ENCODE peak calls at places on chromosome 3, in ten cellular contexts. One of them, this sample, is unnamed.

GRCh38 chr3:113537155-113537554 is 4.8 kb downstream of the SIDT1 start:
- DNase-seq in stimulated activated CD8-positive, alpha-beta memory T cell treated with anti-CD3 and anti-CD28 coated beads, Interleukin-4, amount 100 ng/mL, for 24 hours: no peak
- DNase-seq in AG04450: no peak
- DNase-seq in stimulated activated CD4-positive, alpha-beta T cell treated with anti-CD3 and anti-CD28 coated beads, Interleukin-15, amount 100 ng/mL, for 48 hours: no peak
- DNase-seq in A549: no peak
- DNase-seq in non-pigmented ciliary epithelial cell: no peak
- DNase-seq in SK-N-SH: no peak
- DNase-seq in endothelial cell: no peak
- DNase-seq in Panc1: no peak
- DNase-seq in hippocampal formation: no peak
- DNase-seq in this sample: no peak

GRCh38 chr3:186109897-186110803 is 1.3 kb upstream of the ETV5 start:
- DNase-seq in non-pigmented ciliary epithelial cell: no peak
- DNase-seq in AG04450: no peak
- DNase-seq in A549: peak; percentile 10
- DNase-seq in hippocampal formation: no peak
- DNase-seq in stimulated activated CD4-positive, alpha-beta T cell treated with anti-CD3 and anti-CD28 coated beads, Interleukin-15, amount 100 ng/mL, for 48 hours: no peak
- DNase-seq in Panc1: no peak
- DNase-seq in SK-N-SH: peak; percentile 54
- DNase-seq in stimulated activated CD8-positive, alpha-beta memory T cell treated with anti-CD3 and anti-CD28 coated beads, Interleukin-4, amount 100 ng/mL, for 24 hours: no peak
- DNase-seq in endothelial cell: peak; percentile 35
- DNase-seq in this sample: peak; percentile 40

GRCh38 chr3:178823556-178824229 is 247.9 kb downstream of the ZMAT3 start:
- DNase-seq in stimulated activated CD8-positive, alpha-beta memory T cell treated with anti-CD3 and anti-CD28 coated beads, Interleukin-4, amount 100 ng/mL, for 24 hours: no peak
- DNase-seq in AG04450: no peak
- DNase-seq in A549: no peak
- DNase-seq in hippocampal formation: no peak
- DNase-seq in SK-N-SH: no peak
- DNase-seq in endothelial cell: no peak
- DNase-seq in non-pigmented ciliary epithelial cell: no peak
- DNase-seq in stimulated activated CD4-positive, alpha-beta T cell treated with anti-CD3 and anti-CD28 coated beads, Interleukin-15, amount 100 ng/mL, for 48 hours: no peak
- DNase-seq in Panc1: no peak
- DNase-seq in this sample: no peak

GRCh38 chr3:49563040-49563578 is 8.8 kb downstream of the BSN start:
- DNase-seq in non-pigmented ciliary epithelial cell: no peak
- DNase-seq in endothelial cell: no peak
- DNase-seq in AG04450: no peak
- DNase-seq in Panc1: no peak
- DNase-seq in stimulated activated CD4-positive, alpha-beta T cell treated with anti-CD3 and anti-CD28 coated beads, Interleukin-15, amount 100 ng/mL, for 48 hours: no peak
- DNase-seq in hippocampal formation: no peak
- DNase-seq in SK-N-SH: no peak
- DNase-seq in stimulated activated CD8-positive, alpha-beta memory T cell treated with anti-CD3 and anti-CD28 coated beads, Interleukin-4, amount 100 ng/mL, for 24 hours: no peak
- DNase-seq in A549: no peak
- DNase-seq in this sample: peak; percentile 18

GRCh38 chr3:57876632-57877031 is 120.5 kb downstream of the SLMAP start:
- DNase-seq in AG04450: no peak
- DNase-seq in hippocampal formation: no peak
- DNase-seq in A549: no peak
- DNase-seq in non-pigmented ciliary epithelial cell: no peak
- DNase-seq in SK-N-SH: peak; percentile 3
- DNase-seq in stimulated activated CD4-positive, alpha-beta T cell treated with anti-CD3 and anti-CD28 coated beads, Interleukin-15, amount 100 ng/mL, for 48 hours: no peak
- DNase-seq in stimulated activated CD8-positive, alpha-beta memory T cell treated with anti-CD3 and anti-CD28 coated beads, Interleukin-4, amount 100 ng/mL, for 24 hours: no peak
- DNase-seq in Panc1: no peak
- DNase-seq in endothelial cell: no peak
- DNase-seq in this sample: no peak

GRCh38 chr3:38059597-38059996 is 20.6 kb downstream of the DLEC1 start:
- DNase-seq in SK-N-SH: no peak
- DNase-seq in stimulated activated CD8-positive, alpha-beta memory T cell treated with anti-CD3 and anti-CD28 coated beads, Interleukin-4, amount 100 ng/mL, for 24 hours: no peak
- DNase-seq in non-pigmented ciliary epithelial cell: no peak
- DNase-seq in endothelial cell: no peak
- DNase-seq in Panc1: no peak
- DNase-seq in AG04450: no peak
- DNase-seq in hippocampal formation: no peak
- DNase-seq in stimulated activated CD4-positive, alpha-beta T cell treated with anti-CD3 and anti-CD28 coated beads, Interleukin-15, amount 100 ng/mL, for 48 hours: no peak
- DNase-seq in A549: no peak
- DNase-seq in this sample: no peak

GRCh38 chr3:146125946-146126345 is 35.0 kb downstream of the PLOD2 start:
- DNase-seq in AG04450: peak; percentile 70
- DNase-seq in endothelial cell: no peak
- DNase-seq in hippocampal formation: no peak
- DNase-seq in Panc1: peak; percentile 47
- DNase-seq in A549: peak; percentile 43
- DNase-seq in non-pigmented ciliary epithelial cell: peak; percentile 91
- DNase-seq in stimulated activated CD4-positive, alpha-beta T cell treated with anti-CD3 and anti-CD28 coated beads, Interleukin-15, amount 100 ng/mL, for 48 hours: no peak
- DNase-seq in SK-N-SH: no peak
- DNase-seq in stimulated activated CD8-positive, alpha-beta memory T cell treated with anti-CD3 and anti-CD28 coated beads, Interleukin-4, amount 100 ng/mL, for 24 hours: no peak
- DNase-seq in this sample: no peak

GRCh38 chr3:169218314-169218983 is 445.1 kb downstream of the MECOM start:
- DNase-seq in hippocampal formation: no peak
- DNase-seq in stimulated activated CD8-positive, alpha-beta memory T cell treated with anti-CD3 and anti-CD28 coated beads, Interleukin-4, amount 100 ng/mL, for 24 hours: no peak
- DNase-seq in stimulated activated CD4-positive, alpha-beta T cell treated with anti-CD3 and anti-CD28 coated beads, Interleukin-15, amount 100 ng/mL, for 48 hours: no peak
- DNase-seq in non-pigmented ciliary epithelial cell: peak; percentile 44
- DNase-seq in A549: no peak
- DNase-seq in SK-N-SH: peak; percentile 36
- DNase-seq in Panc1: no peak
- DNase-seq in endothelial cell: peak; percentile 70
- DNase-seq in AG04450: no peak
- DNase-seq in this sample: peak; percentile 61

GRCh38 chr3:191148131-191148530 is 50.9 kb upstream of the OSTN start:
- DNase-seq in A549: no peak
- DNase-seq in SK-N-SH: no peak
- DNase-seq in stimulated activated CD8-positive, alpha-beta memory T cell treated with anti-CD3 and anti-CD28 coated beads, Interleukin-4, amount 100 ng/mL, for 24 hours: no peak
- DNase-seq in endothelial cell: no peak
- DNase-seq in AG04450: no peak
- DNase-seq in Panc1: no peak
- DNase-seq in stimulated activated CD4-positive, alpha-beta T cell treated with anti-CD3 and anti-CD28 coated beads, Interleukin-15, amount 100 ng/mL, for 48 hours: no peak
- DNase-seq in non-pigmented ciliary epithelial cell: no peak
- DNase-seq in hippocampal formation: no peak
- DNase-seq in this sample: no peak

GRCh38 chr3:113536627-113537101 is 4.3 kb downstream of the SIDT1 start:
- DNase-seq in SK-N-SH: no peak
- DNase-seq in Panc1: no peak
- DNase-seq in A549: peak; percentile 43
- DNase-seq in hippocampal formation: no peak
- DNase-seq in stimulated activated CD8-positive, alpha-beta memory T cell treated with anti-CD3 and anti-CD28 coated beads, Interleukin-4, amount 100 ng/mL, for 24 hours: no peak
- DNase-seq in non-pigmented ciliary epithelial cell: no peak
- DNase-seq in endothelial cell: no peak
- DNase-seq in stimulated activated CD4-positive, alpha-beta T cell treated with anti-CD3 and anti-CD28 coated beads, Interleukin-15, amount 100 ng/mL, for 48 hours: no peak
- DNase-seq in AG04450: no peak
- DNase-seq in this sample: no peak

GRCh38 chr3:132543016-132543739 is 53.9 kb upstream of the ACKR4 start:
- DNase-seq in SK-N-SH: no peak
- DNase-seq in Panc1: peak; percentile 59
- DNase-seq in AG04450: peak; percentile 84
- DNase-seq in stimulated activated CD4-positive, alpha-beta T cell treated with anti-CD3 and anti-CD28 coated beads, Interleukin-15, amount 100 ng/mL, for 48 hours: no peak
- DNase-seq in hippocampal formation: no peak
- DNase-seq in A549: no peak
- DNase-seq in stimulated activated CD8-positive, alpha-beta memory T cell treated with anti-CD3 and anti-CD28 coated beads, Interleukin-4, amount 100 ng/mL, for 24 hours: no peak
- DNase-seq in endothelial cell: no peak
- DNase-seq in non-pigmented ciliary epithelial cell: peak; percentile 91
- DNase-seq in this sample: no peak

GRCh38 chr3:106842151-106842550 is 535.1 kb upstream of the CCDC54 start:
- DNase-seq in AG04450: no peak
- DNase-seq in A549: no peak
- DNase-seq in Panc1: no peak
- DNase-seq in endothelial cell: no peak
- DNase-seq in stimulated activated CD8-positive, alpha-beta memory T cell treated with anti-CD3 and anti-CD28 coated beads, Interleukin-4, amount 100 ng/mL, for 24 hours: no peak
- DNase-seq in SK-N-SH: no peak
- DNase-seq in hippocampal formation: no peak
- DNase-seq in stimulated activated CD4-positive, alpha-beta T cell treated with anti-CD3 and anti-CD28 coated beads, Interleukin-15, amount 100 ng/mL, for 48 hours: no peak
- DNase-seq in non-pigmented ciliary epithelial cell: no peak
- DNase-seq in this sample: no peak

GRCh38 chr3:42053476-42053875 is 37.7 kb upstream of the TRAK1 start:
- DNase-seq in non-pigmented ciliary epithelial cell: no peak
- DNase-seq in endothelial cell: no peak
- DNase-seq in SK-N-SH: no peak
- DNase-seq in Panc1: no peak
- DNase-seq in A549: no peak
- DNase-seq in stimulated activated CD8-positive, alpha-beta memory T cell treated with anti-CD3 and anti-CD28 coated beads, Interleukin-4, amount 100 ng/mL, for 24 hours: no peak
- DNase-seq in hippocampal formation: peak; percentile 31
- DNase-seq in AG04450: no peak
- DNase-seq in stimulated activated CD4-positive, alpha-beta T cell treated with anti-CD3 and anti-CD28 coated beads, Interleukin-15, amount 100 ng/mL, for 48 hours: no peak
- DNase-seq in this sample: no peak

GRCh38 chr3:37962906-37963486 is 27.6 kb upstream of the VILL start:
- DNase-seq in A549: no peak
- DNase-seq in stimulated activated CD8-positive, alpha-beta memory T cell treated with anti-CD3 and anti-CD28 coated beads, Interleukin-4, amount 100 ng/mL, for 24 hours: no peak
- DNase-seq in SK-N-SH: no peak
- DNase-seq in endothelial cell: no peak
- DNase-seq in stimulated activated CD4-positive, alpha-beta T cell treated with anti-CD3 and anti-CD28 coated beads, Interleukin-15, amount 100 ng/mL, for 48 hours: no peak
- DNase-seq in AG04450: no peak
- DNase-seq in hippocampal formation: no peak
- DNase-seq in non-pigmented ciliary epithelial cell: no peak
- DNase-seq in Panc1: no peak
- DNase-seq in this sample: no peak

GRCh38 chr3:160812304-160812703 is 56.3 kb downstream of the PPM1L start:
- DNase-seq in stimulated activated CD4-positive, alpha-beta T cell treated with anti-CD3 and anti-CD28 coated beads, Interleukin-15, amount 100 ng/mL, for 48 hours: no peak
- DNase-seq in stimulated activated CD8-positive, alpha-beta memory T cell treated with anti-CD3 and anti-CD28 coated beads, Interleukin-4, amount 100 ng/mL, for 24 hours: no peak
- DNase-seq in hippocampal formation: no peak
- DNase-seq in SK-N-SH: no peak
- DNase-seq in endothelial cell: no peak
- DNase-seq in non-pigmented ciliary epithelial cell: no peak
- DNase-seq in AG04450: no peak
- DNase-seq in A549: no peak
- DNase-seq in Panc1: no peak
- DNase-seq in this sample: no peak

GRCh38 chr3:94159062-94159726 is 96.3 kb downstream of the NSUN3 start:
- DNase-seq in stimulated activated CD8-positive, alpha-beta memory T cell treated with anti-CD3 and anti-CD28 coated beads, Interleukin-4, amount 100 ng/mL, for 24 hours: no peak
- DNase-seq in endothelial cell: no peak
- DNase-seq in stimulated activated CD4-positive, alpha-beta T cell treated with anti-CD3 and anti-CD28 coated beads, Interleukin-15, amount 100 ng/mL, for 48 hours: no peak
- DNase-seq in hippocampal formation: no peak
- DNase-seq in Panc1: no peak
- DNase-seq in SK-N-SH: no peak
- DNase-seq in A549: peak; percentile 13
- DNase-seq in non-pigmented ciliary epithelial cell: no peak
- DNase-seq in AG04450: no peak
- DNase-seq in this sample: peak; percentile 61

GRCh38 chr3:196378442-196378841 is 40.3 kb upstream of the TM4SF19 start:
- DNase-seq in A549: no peak
- DNase-seq in AG04450: no peak
- DNase-seq in hippocampal formation: no peak
- DNase-seq in non-pigmented ciliary epithelial cell: no peak
- DNase-seq in stimulated activated CD4-positive, alpha-beta T cell treated with anti-CD3 and anti-CD28 coated beads, Interleukin-15, amount 100 ng/mL, for 48 hours: no peak
- DNase-seq in endothelial cell: no peak
- DNase-seq in Panc1: no peak
- DNase-seq in SK-N-SH: no peak
- DNase-seq in stimulated activated CD8-positive, alpha-beta memory T cell treated with anti-CD3 and anti-CD28 coated beads, Interleukin-4, amount 100 ng/mL, for 24 hours: no peak
- DNase-seq in this sample: no peak

GRCh38 chr3:8970971-8971589 is 7.8 kb upstream of the RAD18 start:
- DNase-seq in A549: peak; percentile 63
- DNase-seq in hippocampal formation: peak; percentile 53
- DNase-seq in stimulated activated CD8-positive, alpha-beta memory T cell treated with anti-CD3 and anti-CD28 coated beads, Interleukin-4, amount 100 ng/mL, for 24 hours: peak; percentile 42
- DNase-seq in AG04450: peak; percentile 37
- DNase-seq in SK-N-SH: peak; percentile 69
- DNase-seq in endothelial cell: peak; percentile 68
- DNase-seq in Panc1: peak; percentile 47
- DNase-seq in non-pigmented ciliary epithelial cell: no peak
- DNase-seq in stimulated activated CD4-positive, alpha-beta T cell treated with anti-CD3 and anti-CD28 coated beads, Interleukin-15, amount 100 ng/mL, for 48 hours: peak; percentile 40
- DNase-seq in this sample: peak; percentile 44

GRCh38 chr3:147408180-147409105 is 722 bp upstream of the ZIC1 start:
- DNase-seq in AG04450: no peak
- DNase-seq in Panc1: no peak
- DNase-seq in SK-N-SH: no peak
- DNase-seq in A549: no peak
- DNase-seq in stimulated activated CD8-positive, alpha-beta memory T cell treated with anti-CD3 and anti-CD28 coated beads, Interleukin-4, amount 100 ng/mL, for 24 hours: no peak
- DNase-seq in hippocampal formation: no peak
- DNase-seq in non-pigmented ciliary epithelial cell: no peak
- DNase-seq in endothelial cell: no peak
- DNase-seq in stimulated activated CD4-positive, alpha-beta T cell treated with anti-CD3 and anti-CD28 coated beads, Interleukin-15, amount 100 ng/mL, for 48 hours: no peak
- DNase-seq in this sample: no peak

GRCh38 chr3:151593923-151594322 is 133.1 kb upstream of the IGSF10 start:
- DNase-seq in endothelial cell: no peak
- DNase-seq in hippocampal formation: no peak
- DNase-seq in stimulated activated CD8-positive, alpha-beta memory T cell treated with anti-CD3 and anti-CD28 coated beads, Interleukin-4, amount 100 ng/mL, for 24 hours: no peak
- DNase-seq in AG04450: no peak
- DNase-seq in stimulated activated CD4-positive, alpha-beta T cell treated with anti-CD3 and anti-CD28 coated beads, Interleukin-15, amount 100 ng/mL, for 48 hours: no peak
- DNase-seq in Panc1: no peak
- DNase-seq in non-pigmented ciliary epithelial cell: no peak
- DNase-seq in SK-N-SH: no peak
- DNase-seq in A549: no peak
- DNase-seq in this sample: no peak

GRCh38 chr3:72997421-72997961 is 880 bp downstream of the PPP4R2 start:
- DNase-seq in Panc1: no peak
- DNase-seq in stimulated activated CD4-positive, alpha-beta T cell treated with anti-CD3 and anti-CD28 coated beads, Interleukin-15, amount 100 ng/mL, for 48 hours: peak; percentile 36
- DNase-seq in hippocampal formation: no peak
- DNase-seq in SK-N-SH: peak; percentile 59
- DNase-seq in stimulated activated CD8-positive, alpha-beta memory T cell treated with anti-CD3 and anti-CD28 coated beads, Interleukin-4, amount 100 ng/mL, for 24 hours: no peak
- DNase-seq in AG04450: no peak
- DNase-seq in endothelial cell: peak; percentile 17
- DNase-seq in non-pigmented ciliary epithelial cell: no peak
- DNase-seq in A549: peak; percentile 67
- DNase-seq in this sample: peak; percentile 44

GRCh38 chr3:43919067-43919466 is 228.3 kb downstream of the ABHD5 start:
- DNase-seq in SK-N-SH: no peak
- DNase-seq in stimulated activated CD8-positive, alpha-beta memory T cell treated with anti-CD3 and anti-CD28 coated beads, Interleukin-4, amount 100 ng/mL, for 24 hours: no peak
- DNase-seq in A549: no peak
- DNase-seq in Panc1: no peak
- DNase-seq in non-pigmented ciliary epithelial cell: no peak
- DNase-seq in AG04450: no peak
- DNase-seq in stimulated activated CD4-positive, alpha-beta T cell treated with anti-CD3 and anti-CD28 coated beads, Interleukin-15, amount 100 ng/mL, for 48 hours: no peak
- DNase-seq in hippocampal formation: no peak
- DNase-seq in endothelial cell: no peak
- DNase-seq in this sample: no peak

GRCh38 chr3:46847744-46848143 is 15.5 kb downstream of the MYL3 start:
- DNase-seq in A549: no peak
- DNase-seq in SK-N-SH: no peak
- DNase-seq in stimulated activated CD8-positive, alpha-beta memory T cell treated with anti-CD3 and anti-CD28 coated beads, Interleukin-4, amount 100 ng/mL, for 24 hours: no peak
- DNase-seq in non-pigmented ciliary epithelial cell: no peak
- DNase-seq in Panc1: no peak
- DNase-seq in stimulated activated CD4-positive, alpha-beta T cell treated with anti-CD3 and anti-CD28 coated beads, Interleukin-15, amount 100 ng/mL, for 48 hours: no peak
- DNase-seq in AG04450: no peak
- DNase-seq in hippocampal formation: no peak
- DNase-seq in endothelial cell: no peak
- DNase-seq in this sample: no peak

GRCh38 chr3:107216711-107217110 is 160.5 kb upstream of the CCDC54 start:
- DNase-seq in non-pigmented ciliary epithelial cell: peak; percentile 93
- DNase-seq in AG04450: no peak
- DNase-seq in stimulated activated CD4-positive, alpha-beta T cell treated with anti-CD3 and anti-CD28 coated beads, Interleukin-15, amount 100 ng/mL, for 48 hours: no peak
- DNase-seq in hippocampal formation: no peak
- DNase-seq in stimulated activated CD8-positive, alpha-beta memory T cell treated with anti-CD3 and anti-CD28 coated beads, Interleukin-4, amount 100 ng/mL, for 24 hours: no peak
- DNase-seq in SK-N-SH: no peak
- DNase-seq in A549: no peak
- DNase-seq in Panc1: no peak
- DNase-seq in endothelial cell: no peak
- DNase-seq in this sample: no peak

GRCh38 chr3:79729096-79729495 is 38.7 kb downstream of the ROBO1 start:
- DNase-seq in non-pigmented ciliary epithelial cell: peak; percentile 37
- DNase-seq in SK-N-SH: peak; percentile 39
- DNase-seq in endothelial cell: no peak
- DNase-seq in stimulated activated CD4-positive, alpha-beta T cell treated with anti-CD3 and anti-CD28 coated beads, Interleukin-15, amount 100 ng/mL, for 48 hours: no peak
- DNase-seq in A549: no peak
- DNase-seq in stimulated activated CD8-positive, alpha-beta memory T cell treated with anti-CD3 and anti-CD28 coated beads, Interleukin-4, amount 100 ng/mL, for 24 hours: no peak
- DNase-seq in Panc1: no peak
- DNase-seq in AG04450: no peak
- DNase-seq in hippocampal formation: peak; percentile 1
- DNase-seq in this sample: peak; percentile 69

GRCh38 chr3:134211797-134212196 is 38.9 kb downstream of the RYK start:
- DNase-seq in A549: peak; percentile 10
- DNase-seq in hippocampal formation: no peak
- DNase-seq in AG04450: no peak
- DNase-seq in non-pigmented ciliary epithelial cell: peak; percentile 46
- DNase-seq in stimulated activated CD8-positive, alpha-beta memory T cell treated with anti-CD3 and anti-CD28 coated beads, Interleukin-4, amount 100 ng/mL, for 24 hours: no peak
- DNase-seq in stimulated activated CD4-positive, alpha-beta T cell treated with anti-CD3 and anti-CD28 coated beads, Interleukin-15, amount 100 ng/mL, for 48 hours: no peak
- DNase-seq in endothelial cell: peak; percentile 53
- DNase-seq in SK-N-SH: peak; percentile 43
- DNase-seq in Panc1: no peak
- DNase-seq in this sample: peak; percentile 70

GRCh38 chr3:149061776-149062175 is 24.6 kb downstream of the HLTF start:
- DNase-seq in stimulated activated CD4-positive, alpha-beta T cell treated with anti-CD3 and anti-CD28 coated beads, Interleukin-15, amount 100 ng/mL, for 48 hours: no peak
- DNase-seq in hippocampal formation: no peak
- DNase-seq in Panc1: no peak
- DNase-seq in non-pigmented ciliary epithelial cell: no peak
- DNase-seq in endothelial cell: no peak
- DNase-seq in SK-N-SH: no peak
- DNase-seq in stimulated activated CD8-positive, alpha-beta memory T cell treated with anti-CD3 and anti-CD28 coated beads, Interleukin-4, amount 100 ng/mL, for 24 hours: no peak
- DNase-seq in A549: no peak
- DNase-seq in AG04450: no peak
- DNase-seq in this sample: no peak

GRCh38 chr3:105965384-105965783 is 96.6 kb upstream of the CBLB start:
- DNase-seq in hippocampal formation: no peak
- DNase-seq in SK-N-SH: no peak
- DNase-seq in non-pigmented ciliary epithelial cell: no peak
- DNase-seq in endothelial cell: no peak
- DNase-seq in stimulated activated CD4-positive, alpha-beta T cell treated with anti-CD3 and anti-CD28 coated beads, Interleukin-15, amount 100 ng/mL, for 48 hours: no peak
- DNase-seq in stimulated activated CD8-positive, alpha-beta memory T cell treated with anti-CD3 and anti-CD28 coated beads, Interleukin-4, amount 100 ng/mL, for 24 hours: no peak
- DNase-seq in Panc1: no peak
- DNase-seq in A549: no peak
- DNase-seq in AG04450: no peak
- DNase-seq in this sample: no peak

This sample was measured in BE2C.